ENCODE peak calls at places on chromosomes 11 and 22, in four cellular contexts. One of them, this sample, is unnamed.

GRCh38 chr11:26331911-26332571 is at the start of gene ANO3:
- DNase-seq in K562: peak; percentile 56
- DNase-seq in HepG2: peak; percentile 67
- DNase-seq in GM12878: no peak
- DNase-seq in this sample: peak; percentile 91

GRCh38 chr11:130588471-130588870 is 140.0 kb downstream of the ADAMTS15 start:
- DNase-seq in K562: no peak
- DNase-seq in HepG2: no peak
- DNase-seq in GM12878: no peak
- DNase-seq in this sample: no peak

GRCh38 chr11:58926251-58926650 is 13.0 kb upstream of the GLYATL1 start:
- DNase-seq in K562: no peak
- DNase-seq in HepG2: peak; percentile 70
- DNase-seq in GM12878: no peak
- DNase-seq in this sample: no peak

GRCh38 chr22:48278620-48279464 is 1516.4 kb downstream of the TBC1D22A start:
- DNase-seq in K562: no peak
- DNase-seq in HepG2: no peak
- DNase-seq in GM12878: no peak
- DNase-seq in this sample: no peak

GRCh38 chr11:92675303-92675702 is 294.1 kb upstream of the MTNR1B start:
- DNase-seq in K562: no peak
- DNase-seq in HepG2: no peak
- DNase-seq in GM12878: no peak
- DNase-seq in this sample: no peak

GRCh38 chr11:15816270-15816871 is 540.0 kb downstream of the SOX6 start:
- DNase-seq in K562: no peak
- DNase-seq in HepG2: no peak
- DNase-seq in GM12878: no peak
- DNase-seq in this sample: no peak

GRCh38 chr11:8533332-8533731 is 60.7 kb downstream of the STK33 start:
- DNase-seq in K562: no peak
- DNase-seq in HepG2: no peak
- DNase-seq in GM12878: peak; percentile 86
- DNase-seq in this sample: no peak

GRCh38 chr11:68355471-68355870 is 43.1 kb downstream of the LRP5 start:
- DNase-seq in K562: no peak
- DNase-seq in HepG2: no peak
- DNase-seq in GM12878: no peak
- DNase-seq in this sample: no peak

GRCh38 chr22:46569055-46569847 is 31.8 kb upstream of the CELSR1 start:
- DNase-seq in K562: no peak
- DNase-seq in HepG2: no peak
- DNase-seq in GM12878: no peak
- DNase-seq in this sample: no peak

GRCh38 chr11:106208795-106209194 is 131.3 kb downstream of the AASDHPPT start:
- DNase-seq in K562: no peak
- DNase-seq in HepG2: peak; percentile 5
- DNase-seq in GM12878: no peak
- DNase-seq in this sample: no peak

GRCh38 chr11:2524446-2525165 is 79.8 kb downstream of the KCNQ1 start:
- DNase-seq in K562: no peak
- DNase-seq in HepG2: no peak
- DNase-seq in GM12878: no peak
- DNase-seq in this sample: no peak

GRCh38 chr11:86790073-86790727 is 10.1 kb upstream of the PRSS23 start:
- DNase-seq in K562: no peak
- DNase-seq in HepG2: no peak
- DNase-seq in GM12878: no peak
- DNase-seq in this sample: peak; percentile 19

GRCh38 chr11:45147871-45148270 is 1.4 kb downstream of the PRDM11 start:
- DNase-seq in K562: no peak
- DNase-seq in HepG2: no peak
- DNase-seq in GM12878: no peak
- DNase-seq in this sample: no peak

GRCh38 chr11:45147017-45147728 is 734 bp downstream of the PRDM11 start:
- DNase-seq in K562: peak; percentile 99
- DNase-seq in HepG2: peak; percentile 87
- DNase-seq in GM12878: peak; percentile 55
- DNase-seq in this sample: peak; percentile 97

GRCh38 chr11:45145083-45145420 is 1.4 kb upstream of the PRDM11 start:
- DNase-seq in K562: no peak
- DNase-seq in HepG2: no peak
- DNase-seq in GM12878: no peak
- DNase-seq in this sample: no peak

GRCh38 chr11:45145421-45146071 is 893 bp upstream of the PRDM11 start:
- DNase-seq in K562: no peak
- DNase-seq in HepG2: no peak
- DNase-seq in GM12878: no peak
- DNase-seq in this sample: no peak

GRCh38 chr11:45146072-45147016 is at the start of gene PRDM11:
- DNase-seq in K562: peak; percentile 83
- DNase-seq in HepG2: no peak
- DNase-seq in GM12878: no peak
- DNase-seq in this sample: peak; percentile 60
- TF ChIP-seq FOXK2 in K562: no peak
- TF ChIP-seq FOXK2 in HepG2: no peak
- TF ChIP-seq FOXK2 in GM12878: no peak
- TF ChIP-seq FOXK2 in this sample: no peak

DNA sequence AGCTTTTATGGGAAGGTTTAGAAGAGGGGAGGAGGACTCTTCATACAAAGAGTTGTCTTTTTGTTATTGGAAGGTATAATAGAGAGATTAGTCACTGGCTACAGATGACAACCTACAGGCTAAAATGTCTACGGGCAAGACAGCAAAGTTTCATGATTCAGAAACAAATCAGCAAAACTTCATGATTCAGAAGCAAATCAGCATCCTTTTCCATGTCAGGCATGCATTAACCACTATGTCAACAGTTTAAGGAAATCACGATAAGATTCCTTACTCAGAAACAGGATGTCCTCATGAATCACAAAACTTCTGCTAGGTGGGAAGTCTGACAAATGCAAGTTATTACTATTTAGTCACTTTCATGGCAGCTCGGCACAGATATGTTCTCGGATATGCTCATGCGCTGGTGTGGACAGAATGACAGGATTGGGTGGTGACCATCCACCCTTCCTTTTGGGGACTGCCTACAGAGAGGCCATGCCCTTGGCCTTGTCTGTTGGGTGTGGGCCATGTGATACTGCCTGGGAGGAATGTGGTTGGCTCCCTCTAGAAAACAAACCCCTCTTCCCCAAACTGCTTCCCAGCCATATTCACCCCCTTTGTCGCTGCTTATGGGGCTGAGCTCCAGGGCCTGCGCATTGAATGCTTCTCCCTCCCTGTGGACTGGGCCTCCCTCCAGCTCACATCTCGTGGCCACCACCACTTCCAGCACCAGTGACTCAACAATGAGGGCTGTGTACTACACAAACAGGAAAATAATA is 10.2 kb downstream of the C11orf91 start:
- DNase-seq in K562: no peak
- DNase-seq in HepG2: peak; percentile 46
- DNase-seq in GM12878: no peak
- DNase-seq in this sample: no peak
- TF ChIP-seq FOXK2 in K562: no peak
- TF ChIP-seq FOXK2 in HepG2: no peak
- TF ChIP-seq FOXK2 in GM12878: no peak
- TF ChIP-seq FOXK2 in this sample: no peak

GRCh38 chr11:1303196-1303821 is 6.1 kb downstream of the TOLLIP start:
- DNase-seq in K562: no peak
- DNase-seq in HepG2: no peak
- DNase-seq in GM12878: no peak
- DNase-seq in this sample: no peak
- TF ChIP-seq FOXK2 in K562: no peak
- TF ChIP-seq FOXK2 in HepG2: no peak
- TF ChIP-seq FOXK2 in GM12878: no peak
- TF ChIP-seq FOXK2 in this sample: no peak

GRCh38 chr11:77637345-77638165 is at the start of gene CLNS1A:
- DNase-seq in K562: peak; percentile 75
- DNase-seq in HepG2: peak; percentile 87
- DNase-seq in GM12878: peak; percentile 68
- DNase-seq in this sample: peak; percentile 89

GRCh38 chr11:77644887-77645286 is 7.3 kb upstream of the CLNS1A start:
- DNase-seq in K562: no peak
- DNase-seq in HepG2: no peak
- DNase-seq in GM12878: no peak
- DNase-seq in this sample: no peak

GRCh38 chr11:77636738-77637344 is 753 bp downstream of the CLNS1A start:
- DNase-seq in K562: peak; percentile 20
- DNase-seq in HepG2: no peak
- DNase-seq in GM12878: no peak
- DNase-seq in this sample: no peak

GRCh38 chr11:77647906-77648305 is 10.3 kb upstream of the CLNS1A start:
- DNase-seq in K562: no peak
- DNase-seq in HepG2: no peak
- DNase-seq in GM12878: no peak
- DNase-seq in this sample: no peak

GRCh38 chr11:77642228-77642627 is 4.6 kb upstream of the CLNS1A start:
- DNase-seq in K562: no peak
- DNase-seq in HepG2: peak; percentile 16
- DNase-seq in GM12878: no peak
- DNase-seq in this sample: no peak
- TF ChIP-seq FOXK2 in K562: no peak
- TF ChIP-seq FOXK2 in HepG2: no peak
- TF ChIP-seq FOXK2 in GM12878: no peak
- TF ChIP-seq FOXK2 in this sample: no peak

DNA sequence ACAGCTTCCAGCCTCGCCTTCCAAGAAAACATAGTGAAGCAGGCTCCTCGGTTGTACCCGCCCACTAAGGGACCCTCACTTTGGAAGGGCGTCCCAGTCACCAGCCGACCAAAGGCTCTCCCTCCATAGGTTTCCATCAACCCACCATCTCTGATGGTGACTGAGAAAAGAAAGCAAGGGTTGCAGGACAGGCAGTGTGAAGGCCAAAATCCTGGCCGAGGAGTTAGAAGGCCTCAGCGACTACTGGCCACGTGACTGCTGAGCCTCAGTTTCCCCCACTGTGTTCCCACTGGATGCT is 2.7 kb downstream of the FXYD6 start:
- DNase-seq in K562: no peak
- DNase-seq in HepG2: no peak
- DNase-seq in GM12878: no peak
- DNase-seq in this sample: no peak
- TF ChIP-seq FOXK2 in K562: no peak
- TF ChIP-seq FOXK2 in HepG2: no peak
- TF ChIP-seq FOXK2 in GM12878: no peak
- TF ChIP-seq FOXK2 in this sample: no peak

DNA sequence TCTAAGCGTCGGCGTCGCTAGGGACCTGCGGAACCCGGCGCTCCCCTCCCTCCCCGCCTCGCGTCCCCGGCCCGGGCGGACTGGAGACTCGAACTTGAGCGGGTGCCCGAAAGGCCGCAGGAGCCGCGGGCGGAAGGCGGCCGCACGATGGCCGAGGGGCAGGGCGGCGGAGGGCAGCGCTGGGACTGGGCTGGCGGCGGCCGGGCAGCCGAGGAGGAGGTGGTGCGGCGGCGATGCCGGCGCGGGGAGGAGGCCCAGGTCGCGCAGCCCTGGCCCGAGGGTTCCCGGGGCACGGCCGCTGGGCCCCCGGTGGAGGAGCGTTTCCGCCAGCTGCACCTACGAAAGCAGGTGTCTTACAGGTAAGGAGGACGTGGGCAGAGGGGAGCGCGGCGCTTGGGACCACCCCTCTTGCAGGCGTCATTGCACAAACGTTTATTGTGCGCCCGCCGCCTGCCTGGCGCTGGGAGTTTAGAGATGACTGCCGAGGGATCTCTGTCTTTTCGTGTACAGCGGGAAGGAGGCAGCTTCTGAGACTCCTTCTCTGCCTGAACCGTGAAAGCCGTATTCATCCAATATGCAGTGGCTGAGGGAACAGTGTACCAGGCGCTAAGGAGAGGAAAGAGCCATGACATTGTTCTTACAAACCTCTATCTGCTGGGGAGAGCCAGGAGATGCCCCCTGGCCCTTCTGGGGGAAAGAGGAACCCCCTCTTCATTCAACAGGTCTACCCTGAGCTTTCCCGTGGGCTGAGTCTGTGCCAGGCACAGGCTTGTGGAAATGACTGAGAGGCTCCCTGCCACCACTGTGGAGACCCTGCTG is 13.9 kb upstream of the DGKZ start:
- DNase-seq in K562: no peak
- DNase-seq in HepG2: no peak
- DNase-seq in GM12878: no peak
- DNase-seq in this sample: no peak
- TF ChIP-seq FOXK2 in K562: no peak
- TF ChIP-seq FOXK2 in HepG2: no peak
- TF ChIP-seq FOXK2 in GM12878: no peak
- TF ChIP-seq FOXK2 in this sample: no peak

GRCh38 chr11:128941573-128942271 is 949 bp downstream of the TP53AIP1 start:
- DNase-seq in K562: no peak
- DNase-seq in HepG2: no peak
- DNase-seq in GM12878: no peak
- DNase-seq in this sample: no peak
- TF ChIP-seq FOXK2 in K562: no peak
- TF ChIP-seq FOXK2 in HepG2: no peak
- TF ChIP-seq FOXK2 in GM12878: no peak
- TF ChIP-seq FOXK2 in this sample: no peak

GRCh38 chr22:42365942-42366660 is 66.1 kb downstream of the NFAM1 start:
- DNase-seq in K562: no peak
- DNase-seq in HepG2: no peak
- DNase-seq in GM12878: no peak
- DNase-seq in this sample: no peak
- TF ChIP-seq FOXK2 in K562: no peak
- TF ChIP-seq FOXK2 in HepG2: no peak
- TF ChIP-seq FOXK2 in GM12878: no peak
- TF ChIP-seq FOXK2 in this sample: no peak

GRCh38 chr11:66651011-66651410 is 12.5 kb downstream of the RBM4 start:
- DNase-seq in K562: no peak
- DNase-seq in HepG2: no peak
- DNase-seq in GM12878: no peak
- DNase-seq in this sample: no peak
- TF ChIP-seq FOXK2 in K562: no peak
- TF ChIP-seq FOXK2 in HepG2: no peak
- TF ChIP-seq FOXK2 in GM12878: no peak
- TF ChIP-seq FOXK2 in this sample: no peak